ENCODE peak calls at places on chromosomes 12 and 14, in five cellular contexts. M is A673; H is CD8-positive, alpha-beta T cell; U is hepatocyte; A is foreskin fibroblast. W is an unnamed sample.

GRCh38 chr14:85508863-85509262 is 21.1 kb upstream of the FLRT2 start:
- DNase-seq in H (no peak), M (no peak), A (no peak), U (no peak), W (no peak)

GRCh38 chr12:14905269-14906004 is 19.8 kb upstream of the MGP start:
- DNase-seq in H (no peak), A (no peak), U (no peak), M (no peak), W (no peak)

GRCh38 chr12:132354211-132354981 is 25.0 kb upstream of the GALNT9 start:
- DNase-seq in M (no peak), U (no peak), A (no peak), H (no peak), W (no peak)

GRCh38 chr14:50001999-50002925 is 109.4 kb downstream of the ARF6 start:
- DNase-seq in A (no peak), M (no peak), H (peak), U (no peak), W (peak)

GRCh38 chr14:77319416-77319815 is 1.3 kb downstream of the POMT2 start:
- DNase-seq in H (no peak), U (no peak), M (peak), A (no peak), W (no peak)

GRCh38 chr14:104085889-104086201 is 345 bp downstream of the ASPG start:
- DNase-seq in H (no peak), M (no peak), A (no peak), U (no peak), W (no peak)

GRCh38 chr12:6826734-6827436 is 1.3 kb upstream of the P3H3 start:
- DNase-seq in A (no peak), U (no peak), H (no peak), M (no peak), W (no peak)

GRCh38 chr12:124917841-124918621 is 3.6 kb upstream of the UBC start:
- DNase-seq in H (no peak), U (peak), A (no peak), M (no peak), W (no peak)

GRCh38 chr12:68539615-68539952 is 71.1 kb upstream of the RAP1B start:
- DNase-seq in H (no peak), M (no peak), A (no peak), U (no peak), W (no peak)

GRCh38 chr12:68536885-68537284 is 73.8 kb upstream of the RAP1B start:
- DNase-seq in M (no peak), U (no peak), H (no peak), A (no peak), W (no peak)

GRCh38 chr12:68534108-68534507 is 76.6 kb upstream of the RAP1B start:
- DNase-seq in U (no peak), A (no peak), H (no peak), M (no peak), W (no peak)

GRCh38 chr12:68537571-68537970 is 73.1 kb upstream of the RAP1B start:
- DNase-seq in H (no peak), M (no peak), U (no peak), A (no peak), W (no peak)

GRCh38 chr12:68538722-68539614 is 71.7 kb upstream of the RAP1B start:
- DNase-seq in H (peak), M (peak), A (peak), U (no peak), W (no peak)
- H3K4me3 ChIP-seq in H (peak), M (peak), A (no peak), U (no peak), W (no peak)

GRCh38 chr12:5003025-5003666 is 40.5 kb upstream of the KCNA5 start:
- DNase-seq in U (peak), A (peak), M (peak), H (peak), W (peak)
- TF ChIP-seq CTCF in U (peak), A (peak), M (peak), H (no peak), W (peak)

GRCh38 chr14:57388072-57388471 is 2.3 kb upstream of the NAA30 start:
- DNase-seq in A (peak), H (no peak), M (no peak), U (no peak), W (no peak)

GRCh38 chr14:57390806-57391562 is 598 bp downstream of the NAA30 start:
- DNase-seq in H (peak), M (peak), A (peak), U (peak), W (no peak)

GRCh38 chr14:57391609-57392195 is 1.3 kb downstream of the NAA30 start:
- DNase-seq in M (peak), A (peak), U (peak), H (no peak), W (no peak)

GRCh38 chr14:57390037-57390805 is at the start of gene NAA30:
- DNase-seq in A (peak), M (peak), U (peak), H (peak), W (peak)

GRCh38 chr14:57389646-57390036 is 745 bp upstream of the NAA30 start:
- DNase-seq in A (no peak), U (peak), H (no peak), M (no peak), W (no peak)
- H3K4me3 ChIP-seq in A (peak), U (peak), H (peak), M (peak), W (peak)

GRCh38 chr12:51270847-51271518 is 768 bp upstream of the SMAGP start:
- DNase-seq in U (peak), M (peak), H (no peak), A (peak), W (no peak)

GRCh38 chr12:51265024-51265423 is 5.2 kb downstream of the SMAGP start:
- DNase-seq in U (no peak), A (no peak), M (no peak), H (no peak), W (no peak)

GRCh38 chr12:51275088-51275487 is 4.9 kb upstream of the SMAGP start:
- DNase-seq in A (no peak), M (no peak), U (peak), H (no peak), W (no peak)

GRCh38 chr12:51269174-51270066 is 795 bp downstream of the SMAGP start:
- DNase-seq in H (peak), U (peak), A (peak), M (peak), W (no peak)

GRCh38 chr12:51270067-51270846 is at the start of gene SMAGP:
- DNase-seq in M (peak), A (peak), H (peak), U (peak), W (no peak)
- TF ChIP-seq CTCF in M (peak), A (no peak), H (no peak), U (peak), W (peak)

DNA sequence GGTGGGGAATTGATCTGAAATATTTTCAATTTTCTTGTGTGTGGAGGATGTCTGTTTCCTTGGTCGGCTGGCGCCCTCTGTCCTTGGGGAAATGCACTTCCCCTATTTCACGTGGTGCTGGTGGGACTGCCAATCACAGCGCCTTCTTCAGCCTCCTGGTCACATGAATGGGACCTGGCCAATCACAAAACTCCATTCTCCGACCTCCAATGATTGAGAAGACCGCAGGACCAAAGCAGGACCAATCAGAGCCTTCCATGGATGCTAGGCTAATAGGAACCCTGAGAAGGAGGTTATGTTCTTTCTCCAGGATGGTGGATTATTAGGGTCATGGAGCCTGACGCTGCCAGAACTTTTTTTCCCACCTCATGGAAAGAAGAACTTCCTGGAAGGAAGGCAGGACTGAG is 188.7 kb downstream of the TTC8 start:
- DNase-seq in U (peak), H (no peak), A (peak), M (peak), W (no peak)
- H3K4me3 ChIP-seq in U (peak), H (no peak), A (no peak), M (no peak), W (no peak)

GRCh38 chr14:68771631-68772030 is 21.2 kb downstream of the ZFP36L1 start:
- DNase-seq in H (no peak), U (no peak), M (no peak), A (no peak), W (no peak)

GRCh38 chr14:68777644-68778043 is 15.2 kb downstream of the ZFP36L1 start:
- DNase-seq in U (no peak), M (no peak), H (no peak), A (no peak), W (no peak)

GRCh38 chr14:68774771-68775613 is 17.9 kb downstream of the ZFP36L1 start:
- DNase-seq in H (no peak), A (peak), U (no peak), M (no peak), W (no peak)

GRCh38 chr14:68772761-68773381 is 20.0 kb downstream of the ZFP36L1 start:
- DNase-seq in H (no peak), M (no peak), U (no peak), A (no peak), W (no peak)

DNA sequence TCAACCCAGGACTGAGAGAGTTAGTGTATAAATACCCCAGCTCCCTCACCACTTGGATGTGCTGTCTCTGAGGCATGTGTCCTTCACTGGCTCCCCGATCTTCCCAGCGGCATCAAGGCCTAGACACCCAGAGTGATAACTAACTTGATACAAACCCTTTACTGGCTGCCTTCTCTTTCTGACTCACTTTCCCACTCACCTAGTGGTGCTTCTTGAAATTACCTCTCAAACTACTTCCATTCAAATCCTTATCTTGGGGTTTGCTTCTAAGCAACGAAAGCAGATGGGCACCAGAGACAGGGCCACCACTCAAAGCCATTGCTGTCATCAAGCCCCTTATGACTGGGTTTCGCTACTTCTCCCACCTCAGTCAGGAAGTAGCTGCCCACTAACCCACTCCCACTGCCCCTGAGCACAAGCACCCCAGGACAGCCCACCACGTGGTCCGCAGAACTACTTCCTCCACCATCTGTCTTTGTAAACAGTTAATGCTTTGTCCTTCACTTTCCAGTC is 17.2 kb downstream of the ZFP36L1 start:
- DNase-seq in A (no peak), U (no peak), M (no peak), H (no peak), W (no peak)
- TF ChIP-seq CTCF in A (no peak), U (no peak), M (no peak), H (no peak), W (peak)

DNA sequence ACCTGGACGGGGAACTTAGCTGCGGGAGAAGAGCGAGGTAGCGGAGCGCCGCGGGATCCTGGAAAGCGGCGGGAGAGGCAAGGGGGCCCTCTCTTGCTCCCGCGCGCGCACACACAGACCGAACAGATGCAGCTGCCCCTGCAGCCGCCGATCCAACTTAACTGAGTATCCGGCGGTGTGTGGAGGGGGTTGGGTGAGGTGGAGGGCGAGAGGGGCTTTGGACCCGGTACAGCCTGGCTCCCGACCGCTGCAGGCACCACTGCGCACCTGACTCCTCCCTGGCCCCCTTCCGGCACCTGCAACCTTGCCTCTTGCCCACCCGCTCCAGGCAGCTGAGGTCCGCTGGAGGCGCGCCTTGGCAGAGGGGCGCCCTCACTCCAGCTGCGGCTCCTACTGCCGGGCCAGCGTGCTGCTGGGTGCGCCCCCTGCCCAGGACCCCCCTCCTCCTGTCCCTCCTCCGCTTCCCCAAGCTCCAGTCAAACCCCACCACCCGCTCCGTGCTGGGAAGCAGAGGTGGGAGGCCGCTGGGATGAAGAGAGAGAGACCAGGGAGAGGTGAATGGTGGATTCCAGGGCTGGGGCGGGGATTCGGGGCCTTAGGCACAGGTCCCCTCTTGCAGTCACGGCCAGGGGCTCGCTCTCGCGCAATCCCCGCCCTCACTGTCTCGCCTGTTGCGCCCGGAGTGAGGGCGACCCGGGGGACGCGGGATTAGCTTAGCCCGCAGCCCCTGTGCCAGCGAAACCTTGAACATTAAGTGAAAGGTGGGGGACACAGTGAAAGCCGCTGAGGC is 2.6 kb downstream of the DIO3 start:
- DNase-seq in M (no peak), A (no peak), H (no peak), U (no peak), W (no peak)
- H3K4me3 ChIP-seq in M (no peak), A (no peak), H (no peak), U (no peak), W (no peak)

DNA sequence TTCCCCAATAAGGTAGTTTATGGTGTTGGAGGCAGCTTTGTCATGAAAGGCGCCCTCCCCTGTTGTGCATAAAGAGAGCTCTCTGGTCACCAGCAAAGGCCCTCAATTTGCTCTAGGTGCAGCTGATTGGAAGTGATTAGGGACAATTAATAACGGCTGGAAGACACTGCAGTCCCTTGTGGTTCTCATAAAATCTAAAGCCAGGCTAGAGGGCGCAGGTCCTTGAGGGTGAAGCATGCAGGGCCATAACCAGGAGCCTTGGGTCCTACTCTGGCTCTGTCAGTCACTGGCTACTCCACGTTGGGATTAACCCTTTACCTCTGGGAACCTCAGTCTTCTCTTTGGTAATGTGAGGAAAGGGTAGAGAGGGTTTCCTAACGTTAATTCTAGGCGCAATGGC is 1.9 kb downstream of the DAAM1 start:
- DNase-seq in A (peak), H (no peak), M (no peak), U (peak), W (no peak)
- TF ChIP-seq CTCF in A (no peak), H (no peak), M (no peak), U (no peak), W (no peak)

DNA sequence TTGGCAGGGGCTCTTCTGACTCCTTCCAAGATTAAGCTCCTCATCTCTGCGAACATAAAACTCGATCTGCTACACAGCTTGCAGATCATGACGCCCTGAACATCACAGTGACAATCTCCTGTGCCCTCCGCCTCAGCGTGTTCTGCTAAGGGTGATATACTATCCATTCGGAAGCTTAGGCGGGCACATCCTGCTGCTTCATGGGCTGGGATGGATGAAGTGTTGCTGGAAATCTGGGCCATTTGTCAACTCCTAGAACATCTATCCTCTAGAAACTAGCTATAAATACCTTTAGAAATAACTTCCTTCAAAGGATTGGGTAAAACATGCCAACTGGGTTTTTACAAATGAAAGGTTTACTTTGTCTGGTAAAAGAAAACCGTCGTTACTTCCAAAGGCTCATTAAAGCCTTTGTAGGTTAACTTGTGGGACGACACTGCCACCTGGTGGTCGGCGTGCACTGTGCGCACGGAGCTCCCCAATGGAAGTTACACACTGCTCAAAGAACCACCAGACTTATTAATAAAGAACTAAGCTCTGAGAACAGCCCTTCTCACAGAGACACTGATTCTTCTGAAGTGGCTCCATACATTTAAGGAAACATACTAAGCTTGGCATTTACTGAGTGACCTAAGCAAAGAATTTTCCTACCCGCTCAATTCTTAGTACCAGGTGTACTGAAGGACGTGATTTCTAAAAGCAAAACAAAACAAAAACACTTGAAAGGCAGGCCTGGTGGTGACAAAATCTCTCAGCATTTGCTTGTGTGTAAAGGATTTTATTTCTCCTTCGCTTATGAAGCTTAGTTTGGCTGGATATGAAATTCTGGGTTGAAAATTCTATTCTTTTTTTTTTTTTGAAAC is 21.5 kb upstream of the CACNA2D4 start:
- DNase-seq in H (peak), M (peak), A (peak), U (peak), W (no peak)
- H3K4me3 ChIP-seq in H (no peak), M (no peak), A (no peak), U (no peak), W (no peak)

GRCh38 chr12:2052861-2053674 is at the start of gene CACNA1C:
- DNase-seq in M (peak), U (peak), A (peak), H (no peak), W (no peak)
- TF ChIP-seq CTCF in M (no peak), U (no peak), A (peak), H (no peak), W (no peak)